ENCODE peak calls at places on chromosome 15, in six cellular contexts. C, U, Q, Y, A and N are unnamed samples.

GRCh38 chr15:88860212-88860611 is 35.1 kb downstream of the HAPLN3 start:
- DNase-seq in C (no peak), U (no peak), Q (no peak), Y (no peak), A (no peak), N (no peak)

GRCh38 chr15:48989175-48989574 is 25.5 kb upstream of the SHC4 start:
- DNase-seq in C (no peak), U (no peak), Q (no peak), Y (no peak), A (no peak), N (no peak)

GRCh38 chr15:44550256-44550655 is 13.3 kb downstream of the EIF3J start:
- DNase-seq in C (no peak), U (no peak), Q (no peak), Y (no peak), A (peak; percentile 66), N (no peak)

GRCh38 chr15:72464251-72464650 is 9.9 kb upstream of the ARIH1 start:
- DNase-seq in C (no peak), U (no peak), Q (no peak), Y (no peak), A (no peak), N (no peak)

GRCh38 chr15:23497710-23498111 is 50.7 kb upstream of the GOLGA6L2 start:
- DNase-seq in C (peak; percentile 9), U (no peak), Q (no peak), Y (no peak), A (no peak), N (no peak)

GRCh38 chr15:63402498-63403253 is 21.0 kb upstream of the CA12 start:
- DNase-seq in C (peak; percentile 25), U (peak; percentile 29), Q (no peak), Y (peak; percentile 32), A (peak; percentile 56), N (no peak)

GRCh38 chr15:59200560-59200959 is 6.1 kb upstream of the LDHAL6B start:
- DNase-seq in C (no peak), U (no peak), Q (no peak), Y (no peak), A (peak; percentile 16), N (no peak)

GRCh38 chr15:71052356-71052755 is 62.9 kb upstream of the THSD4 start:
- DNase-seq in C (no peak), U (no peak), Q (no peak), Y (no peak), A (peak; percentile 76), N (no peak)

GRCh38 chr15:60324706-60325438 is 72.9 kb downstream of the ANXA2 start:
- DNase-seq in C (no peak), U (no peak), Q (no peak), Y (no peak), A (peak; percentile 33), N (no peak)

GRCh38 chr15:25501828-25502446 is 63.1 kb upstream of the UBE3A start:
- DNase-seq in C (peak; percentile 53), U (no peak), Q (no peak), Y (no peak), A (peak; percentile 51), N (no peak)

GRCh38 chr15:80918440-80918839 is 71.2 kb downstream of the MESD start:
- DNase-seq in C (no peak), U (no peak), Q (no peak), Y (no peak), A (no peak), N (no peak)

GRCh38 chr15:56243117-56243773 is 434 bp downstream of the RFX7 start:
- DNase-seq in C (peak; percentile 53), U (peak; percentile 42), Q (peak; percentile 23), Y (peak; percentile 47), A (peak; percentile 40), N (peak; percentile 68)

GRCh38 chr15:89647191-89647851 is 7.9 kb downstream of the KIF7 start:
- DNase-seq in C (peak; percentile 73), U (no peak), Q (peak; percentile 24), Y (peak; percentile 93), A (peak; percentile 56), N (peak; percentile 85)

GRCh38 chr15:79310612-79310984 is 314 bp upstream of the TMED3 start:
- DNase-seq in C (no peak), U (no peak), Q (no peak), Y (no peak), A (peak; percentile 14), N (no peak)

GRCh38 chr15:98906712-98907083 is 100.9 kb downstream of the PGPEP1L start:
- DNase-seq in C (peak; percentile 49), U (peak; percentile 52), Q (no peak), Y (no peak), A (peak; percentile 50), N (no peak)

GRCh38 chr15:98689431-98689861 is 41.1 kb downstream of the IGF1R start:
- DNase-seq in C (peak; percentile 33), U (peak; percentile 65), Q (no peak), Y (peak; percentile 48), A (peak; percentile 67), N (no peak)